ENCODE peak calls at places on chromosomes 16 and 17, in ten cellular contexts. O is effector memory CD8-positive, alpha-beta T cell; J is AG10803; F is activated CD4-positive, CD25-positive, alpha-beta regulatory T cell; L is A172; R is amniotic stem cell; Z is activated T-cell treated with anti-CD3 and anti-CD28 coated beads, Interleukin-2, amount 50 U/mL, for 48 hours; W is fibroblast of lung; B is Kasumi-1; K is H54. N is an unnamed sample.

GRCh38 chr17:40056379-40057005 is 2.3 kb upstream of the MED24 start:
- DNase-seq in O (no peak), J (no peak), F (no peak), L (no peak), R (no peak), Z (no peak), W (no peak), B (no peak), K (no peak), N (no peak)

GRCh38 chr17:65660947-65661346 is 99.5 kb upstream of the AXIN2 start:
- DNase-seq in O (no peak), J (peak), F (no peak), L (peak), R (no peak), Z (no peak), W (peak), B (no peak), K (peak), N (no peak)

GRCh38 chr16:67170948-67171649 is 761 bp downstream of the NOL3 start:
- DNase-seq in O (no peak), J (peak), F (no peak), L (no peak), R (no peak), Z (no peak), W (peak), B (no peak), K (no peak), N (no peak)

GRCh38 chr17:30344283-30345088 is 10.6 kb upstream of the TMIGD1 start:
- DNase-seq in O (no peak), J (peak), F (no peak), L (no peak), R (no peak), Z (no peak), W (peak), B (peak), K (no peak), N (no peak)

GRCh38 chr17:81371910-81372760 is 23.1 kb upstream of the BAHCC1 start:
- DNase-seq in O (no peak), J (peak), F (no peak), L (peak), R (peak), Z (no peak), W (peak), B (no peak), K (peak), N (no peak)

GRCh38 chr16:24075929-24076716 is 180.0 kb upstream of the CACNG3 start:
- DNase-seq in O (no peak), J (no peak), F (no peak), L (peak), R (no peak), Z (peak), W (no peak), B (no peak), K (no peak), N (peak)

GRCh38 chr17:5719976-5720375 is 135.7 kb upstream of the NLRP1 start:
- DNase-seq in O (no peak), J (peak), F (no peak), L (no peak), R (no peak), Z (no peak), W (peak), B (no peak), K (no peak), N (no peak)

GRCh38 chr17:1995321-1996242 is 29.6 kb downstream of the RTN4RL1 start:
- DNase-seq in O (no peak), J (peak), F (no peak), L (no peak), R (no peak), Z (no peak), W (no peak), B (no peak), K (no peak), N (no peak)

GRCh38 chr17:2025622-2026309 is 632 bp upstream of the RTN4RL1 start:
- DNase-seq in O (no peak), J (peak), F (no peak), L (peak), R (peak), Z (peak), W (peak), B (peak), K (peak), N (peak)

GRCh38 chr17:68383443-68384321 is 73.6 kb downstream of the WIPI1 start:
- DNase-seq in O (no peak), J (peak), F (no peak), L (peak), R (peak), Z (peak), W (peak), B (no peak), K (no peak), N (no peak)

GRCh38 chr17:60993497-60993896 is 315.8 kb downstream of the BCAS3 start:
- DNase-seq in O (no peak), J (no peak), F (no peak), L (no peak), R (no peak), Z (no peak), W (no peak), B (no peak), K (no peak), N (no peak)

GRCh38 chr17:76240461-76241204 is at the start of gene RNF157:
- DNase-seq in O (peak), J (no peak), F (peak), L (peak), R (no peak), Z (peak), W (peak), B (peak), K (peak), N (peak)

GRCh38 chr17:70378005-70378404 is 208.7 kb downstream of the KCNJ2 start:
- DNase-seq in O (no peak), J (no peak), F (no peak), L (no peak), R (no peak), Z (no peak), W (no peak), B (no peak), K (no peak), N (no peak)

GRCh38 chr17:45976755-45977505 is 22.1 kb upstream of the STH start:
- DNase-seq in O (no peak), J (no peak), F (no peak), L (peak), R (no peak), Z (no peak), W (peak), B (no peak), K (no peak), N (no peak)

GRCh38 chr17:13265306-13265705 is 247.5 kb upstream of the ELAC2 start:
- DNase-seq in O (no peak), J (no peak), F (no peak), L (no peak), R (no peak), Z (no peak), W (no peak), B (no peak), K (no peak), N (no peak)

GRCh38 chr17:77736207-77736600 is 222.3 kb upstream of the TNRC6C start:
- DNase-seq in O (no peak), J (no peak), F (no peak), L (no peak), R (no peak), Z (no peak), W (no peak), B (no peak), K (no peak), N (no peak)

GRCh38 chr16:55039511-55039910 is 108.8 kb downstream of the IRX5 start:
- DNase-seq in O (no peak), J (no peak), F (no peak), L (no peak), R (no peak), Z (no peak), W (no peak), B (no peak), K (no peak), N (peak)

GRCh38 chr17:36602030-36602737 is 801 bp downstream of the MRM1 start:
- DNase-seq in O (peak), J (no peak), F (no peak), L (no peak), R (no peak), Z (peak), W (peak), B (no peak), K (no peak), N (no peak)

GRCh38 chr16:28990375-28991040 is 5.7 kb downstream of the LAT start:
- DNase-seq in O (no peak), J (no peak), F (no peak), L (no peak), R (no peak), Z (peak), W (no peak), B (no peak), K (no peak), N (no peak)

GRCh38 chr17:67390646-67391480 is 13.8 kb downstream of the PITPNC1 start:
- DNase-seq in O (peak), J (peak), F (peak), L (peak), R (peak), Z (peak), W (peak), B (no peak), K (peak), N (no peak)

GRCh38 chr16:12362482-12363458 is 386.2 kb downstream of the SNX29 start:
- DNase-seq in O (no peak), J (peak), F (no peak), L (no peak), R (no peak), Z (no peak), W (peak), B (no peak), K (no peak), N (no peak)

GRCh38 chr17:14337596-14338079 is 36.8 kb downstream of the HS3ST3B1 start:
- DNase-seq in O (no peak), J (no peak), F (no peak), L (no peak), R (no peak), Z (peak), W (no peak), B (no peak), K (no peak), N (no peak)

GRCh38 chr16:1958715-1959268 is 546 bp upstream of the NDUFB10 start:
- DNase-seq in O (no peak), J (no peak), F (no peak), L (no peak), R (no peak), Z (no peak), W (no peak), B (no peak), K (no peak), N (no peak)

GRCh38 chr17:41338961-41339485 is 11.6 kb downstream of the KRT33A start:
- DNase-seq in O (peak), J (peak), F (no peak), L (no peak), R (no peak), Z (no peak), W (no peak), B (no peak), K (no peak), N (peak)

GRCh38 chr16:31094088-31094423 is 541 bp downstream of the VKORC1 start:
- DNase-seq in O (no peak), J (no peak), F (no peak), L (no peak), R (no peak), Z (no peak), W (peak), B (no peak), K (no peak), N (no peak)

GRCh38 chr17:33277436-33278100 is 15.5 kb downstream of the ASIC2 start:
- DNase-seq in O (no peak), J (peak), F (no peak), L (no peak), R (no peak), Z (no peak), W (peak), B (no peak), K (no peak), N (no peak)

GRCh38 chr17:58666858-58667267 is 25.0 kb downstream of the TEX14 start:
- DNase-seq in O (no peak), J (peak), F (no peak), L (no peak), R (peak), Z (peak), W (peak), B (no peak), K (no peak), N (peak)

GRCh38 chr17:39393732-39394131 is 7.7 kb downstream of the FBXL20 start:
- DNase-seq in O (no peak), J (peak), F (no peak), L (no peak), R (no peak), Z (no peak), W (peak), B (peak), K (no peak), N (no peak)

GRCh38 chr16:64711026-64711425 is 410.8 kb downstream of the CDH11 start:
- DNase-seq in O (no peak), J (peak), F (no peak), L (no peak), R (no peak), Z (no peak), W (peak), B (no peak), K (no peak), N (no peak)

GRCh38 chr17:7023576-7024401 is 939 bp downstream of the BCL6B start:
- DNase-seq in O (peak), J (peak), F (peak), L (no peak), R (no peak), Z (peak), W (peak), B (no peak), K (no peak), N (peak)

GRCh38 chr16:2859686-2860265 is 1.8 kb upstream of the PRSS22 start:
- DNase-seq in O (no peak), J (no peak), F (no peak), L (no peak), R (no peak), Z (no peak), W (no peak), B (no peak), K (no peak), N (no peak)